ENCODE peak calls at places on chromosome 1, in four cellular contexts. V is stimulated activated naive CD8-positive, alpha-beta T cell treated with anti-CD3 and anti-CD28 coated beads, Interleukin-15, Interleukin-2, amounts not matched to agents 100 U/mL and 50 U/mL, for 24 hours; U is SHP77; O is fibroblast of mammary gland. Y is an unnamed sample.

GRCh38 chr1:229599218-229599812 is 26.6 kb downstream of the TAF5L start:
- DNase-seq in V (no peak), U (no peak), O (peak; percentile 47), Y (no peak)

GRCh38 chr1:170307426-170307825 is 161.7 kb downstream of the NTMT2 start:
- DNase-seq in V (no peak), U (no peak), O (peak; percentile 92), Y (no peak)

GRCh38 chr1:227357229-227358078 is 39.2 kb upstream of the CDC42BPA start:
- DNase-seq in V (no peak), U (no peak), O (peak; percentile 85), Y (peak; percentile 20)

GRCh38 chr1:76254165-76255043 is 179.9 kb downstream of the ST6GALNAC3 start:
- DNase-seq in V (no peak), U (no peak), O (peak; percentile 5), Y (no peak)

GRCh38 chr1:147243228-147243685 is 773 bp downstream of the CHD1L start:
- DNase-seq in V (peak; percentile 48), U (peak; percentile 55), O (no peak), Y (peak; percentile 54)

GRCh38 chr1:108852541-108852940 is 4.4 kb downstream of the AKNAD1 start:
- DNase-seq in V (no peak), U (no peak), O (no peak), Y (no peak)

GRCh38 chr1:225737179-225737578 is 40.4 kb upstream of the SRP9 start:
- DNase-seq in V (no peak), U (no peak), O (no peak), Y (no peak)

GRCh38 chr1:246592695-246593094 is 26.4 kb downstream of the CNST start:
- DNase-seq in V (no peak), U (no peak), O (peak; percentile 98), Y (no peak)

GRCh38 chr1:45299981-45300668 is 26.6 kb upstream of the HPDL start:
- DNase-seq in V (peak; percentile 30), U (peak; percentile 80), O (peak; percentile 83), Y (peak; percentile 29)

GRCh38 chr1:169043823-169044222 is 62.7 kb upstream of the ATP1B1 start:
- DNase-seq in V (no peak), U (no peak), O (no peak), Y (no peak)

GRCh38 chr1:183871142-183871541 is 66.2 kb downstream of the RGL1 start:
- DNase-seq in V (no peak), U (peak; percentile 37), O (peak; percentile 90), Y (no peak)

GRCh38 chr1:228555074-228555989 is 68.2 kb downstream of the RNF187 start:
- DNase-seq in V (peak; percentile 40), U (no peak), O (peak; percentile 34), Y (no peak)

GRCh38 chr1:87826639-87827345 is 498.1 kb downstream of the LMO4 start:
- DNase-seq in V (no peak), U (peak; percentile 65), O (peak; percentile 90), Y (no peak)

GRCh38 chr1:195158091-195158490 is 1450.1 kb downstream of the KCNT2 start:
- DNase-seq in V (no peak), U (no peak), O (no peak), Y (no peak)

GRCh38 chr1:38006008-38006828 is 904 bp upstream of the FHL3 start:
- DNase-seq in V (no peak), U (no peak), O (no peak), Y (no peak)

GRCh38 chr1:203325004-203325417 is 19.7 kb downstream of the BTG2 start:
- DNase-seq in V (peak; percentile 67), U (peak; percentile 75), O (no peak), Y (peak; percentile 72)

GRCh38 chr1:44326066-44326701 is 28.9 kb downstream of the ERI3 start:
- DNase-seq in V (no peak), U (no peak), O (no peak), Y (no peak)

GRCh38 chr1:28565726-28566125 is 12.8 kb downstream of the TRNAU1AP start:
- DNase-seq in V (no peak), U (no peak), O (no peak), Y (no peak)

GRCh38 chr1:215636258-215636965 is 69.3 kb downstream of the KCTD3 start:
- DNase-seq in V (no peak), U (no peak), O (peak; percentile 84), Y (no peak)

GRCh38 chr1:27934818-27935549 is at the start of gene SMPDL3B:
- DNase-seq in V (peak; percentile 22), U (peak; percentile 33), O (no peak), Y (no peak)

GRCh38 chr1:181846681-181847080 is 214.8 kb downstream of the ZNF648 start:
- DNase-seq in V (no peak), U (no peak), O (no peak), Y (no peak)

GRCh38 chr1:93061895-93062792 is 16.9 kb upstream of the MTF2 start:
- DNase-seq in V (peak; percentile 27), U (peak; percentile 46), O (peak; percentile 53), Y (peak; percentile 36)

GRCh38 chr1:107352850-107353249 is 212.0 kb downstream of the NTNG1 start:
- DNase-seq in V (no peak), U (no peak), O (no peak), Y (no peak)